ENCODE peak calls at places on chromosomes 11 and 22, in five cellular contexts. C is K562, K is H1, P is IMR-90, D is endodermal cell. H is an unnamed sample. For H3K4me1, the result is how much of the 10 kb centered on the place peaks cover.

GRCh38 chr11:7449196-7449840 is 36.0 kb upstream of the OLFML1 start:
- DNase-seq in C (no peak), K (no peak), P (no peak), D (no peak), H (no peak)

GRCh38 chr22:31160328-31160978 is 471 bp downstream of the RNF185 start:
- DNase-seq in C (peak), K (peak), P (peak), D (no peak), H (peak)

GRCh38 chr11:126153999-126154398 is 57.5 kb downstream of the RPUSD4 start:
- DNase-seq in C (no peak), K (no peak), P (peak), D (no peak), H (no peak)

GRCh38 chr11:62588966-62589637 is 2.2 kb downstream of the TUT1 start:
- DNase-seq in C (no peak), K (no peak), P (no peak), D (no peak), H (peak)

GRCh38 chr11:11157201-11157600 is 195.8 kb downstream of the CSNK2A3 start:
- DNase-seq in C (peak), K (no peak), P (peak), D (peak), H (no peak)

GRCh38 chr11:64358907-64359711 is at the start of gene RPS6KA4:
- DNase-seq in C (peak), K (peak), P (peak), D (peak), H (peak)

GRCh38 chr11:108757630-108758029 is 92.8 kb downstream of the DDX10 start:
- DNase-seq in C (no peak), K (no peak), P (no peak), D (no peak), H (no peak)

GRCh38 chr11:19849107-19849789 is 136.6 kb downstream of the NAV2 start:
- DNase-seq in C (no peak), K (no peak), P (peak), D (no peak), H (no peak)

GRCh38 chr22:17729561-17729960 is 44.7 kb downstream of the BID start:
- DNase-seq in C (no peak), K (no peak), P (no peak), D (no peak), H (no peak)

GRCh38 chr22:20520093-20520511 is 12.7 kb downstream of the MED15 start:
- DNase-seq in C (peak), K (no peak), P (peak), D (no peak), H (peak)

GRCh38 chr11:113577356-113578163 is 102.4 kb upstream of the DRD2 start:
- DNase-seq in C (no peak), K (peak), P (no peak), D (peak), H (peak)

GRCh38 chr11:27237641-27238040 is 125.4 kb downstream of the CCDC34 start:
- DNase-seq in C (no peak), K (no peak), P (no peak), D (no peak), H (no peak)

GRCh38 chr11:70688142-70688541 is 289.8 kb downstream of the CTTN start:
- DNase-seq in C (no peak), K (no peak), P (no peak), D (no peak), H (peak)

GRCh38 chr22:31504282-31504681 is 7.9 kb downstream of the SFI1 start:
- DNase-seq in C (no peak), K (no peak), P (peak), D (no peak), H (no peak)

GRCh38 chr11:106447631-106448191 is 370.2 kb downstream of the AASDHPPT start:
- DNase-seq in C (no peak), K (no peak), P (no peak), D (no peak), H (no peak)

GRCh38 chr11:15663778-15664218 is 549.1 kb downstream of the INSC start:
- DNase-seq in C (no peak), K (peak), P (no peak), D (peak), H (peak)

GRCh38 chr22:29443452-29443851 is 5.1 kb downstream of the RFPL1 start:
- DNase-seq in C (no peak), K (no peak), P (no peak), D (no peak), H (no peak)

GRCh38 chr11:15006139-15006759 is 34.1 kb upstream of the CALCA start:
- DNase-seq in C (peak), K (no peak), P (peak), D (no peak), H (no peak)

DNA sequence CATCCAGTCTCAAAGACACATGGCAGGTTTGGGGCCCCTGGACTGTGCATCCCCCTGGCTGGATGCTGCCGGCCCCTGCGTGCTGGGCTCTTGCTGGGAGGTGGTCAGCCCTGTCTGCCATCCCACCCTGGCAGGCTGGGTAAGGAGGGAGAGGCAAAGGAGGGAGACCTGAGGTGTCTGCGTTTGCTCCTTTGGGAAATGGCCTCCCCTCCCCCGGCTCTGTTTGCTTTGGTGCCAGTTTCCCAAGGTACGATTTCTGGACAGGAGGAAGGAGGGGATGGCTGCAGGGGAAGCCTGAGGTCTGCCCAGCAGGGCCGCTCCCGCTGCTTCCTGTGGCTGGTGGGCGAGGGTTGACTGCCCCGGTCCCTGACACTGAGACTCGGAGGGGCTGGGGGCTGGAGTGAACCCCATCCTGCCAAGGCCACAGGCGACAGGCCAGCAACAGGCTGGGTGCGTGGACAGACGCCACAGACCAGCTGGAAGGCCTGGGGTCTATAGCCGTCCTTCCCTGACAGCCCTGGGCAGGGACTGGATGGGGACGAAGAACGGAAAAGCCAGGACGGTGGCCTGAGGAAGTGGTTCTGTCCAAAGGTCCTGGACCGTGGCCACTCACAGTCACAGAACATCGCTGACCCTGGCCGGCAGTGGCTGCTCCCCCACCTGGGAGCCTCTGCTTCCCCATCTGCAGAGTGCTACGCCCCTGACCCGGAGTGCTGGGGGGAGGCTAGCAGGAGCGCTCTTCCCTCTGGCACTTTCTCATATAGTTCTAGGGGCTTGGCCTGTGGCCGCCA is 38.0 kb downstream of the OSBPL5 start:
- DNase-seq in C (no peak), K (no peak), P (no peak), D (peak), H (peak)
- H3K4me1 ChIP-seq in C (under half), K (under half), P (under half), D (under half), H (under half)

GRCh38 chr11:9004310-9004945 is 627 bp upstream of the NRIP3 start:
- DNase-seq in C (no peak), K (peak), P (no peak), D (peak), H (peak)
- H3K4me3 ChIP-seq in C (peak), K (peak), P (peak), D (peak), H (peak)

GRCh38 chr22:33272866-33273265 is 214.7 kb upstream of the SYN3 start:
- DNase-seq in C (no peak), K (no peak), P (no peak), D (no peak), H (no peak)
- H3K9ac ChIP-seq in C (no peak), K (no peak), P (no peak), D (no peak), H (no peak)

GRCh38 chr22:23132376-23133091 is 9.3 kb downstream of the RSPH14 start:
- DNase-seq in C (peak), K (no peak), P (no peak), D (no peak), H (peak)
- H3K4me1 ChIP-seq in C (under half), K (under half), P (under half), D (under half), H (under half)

DNA sequence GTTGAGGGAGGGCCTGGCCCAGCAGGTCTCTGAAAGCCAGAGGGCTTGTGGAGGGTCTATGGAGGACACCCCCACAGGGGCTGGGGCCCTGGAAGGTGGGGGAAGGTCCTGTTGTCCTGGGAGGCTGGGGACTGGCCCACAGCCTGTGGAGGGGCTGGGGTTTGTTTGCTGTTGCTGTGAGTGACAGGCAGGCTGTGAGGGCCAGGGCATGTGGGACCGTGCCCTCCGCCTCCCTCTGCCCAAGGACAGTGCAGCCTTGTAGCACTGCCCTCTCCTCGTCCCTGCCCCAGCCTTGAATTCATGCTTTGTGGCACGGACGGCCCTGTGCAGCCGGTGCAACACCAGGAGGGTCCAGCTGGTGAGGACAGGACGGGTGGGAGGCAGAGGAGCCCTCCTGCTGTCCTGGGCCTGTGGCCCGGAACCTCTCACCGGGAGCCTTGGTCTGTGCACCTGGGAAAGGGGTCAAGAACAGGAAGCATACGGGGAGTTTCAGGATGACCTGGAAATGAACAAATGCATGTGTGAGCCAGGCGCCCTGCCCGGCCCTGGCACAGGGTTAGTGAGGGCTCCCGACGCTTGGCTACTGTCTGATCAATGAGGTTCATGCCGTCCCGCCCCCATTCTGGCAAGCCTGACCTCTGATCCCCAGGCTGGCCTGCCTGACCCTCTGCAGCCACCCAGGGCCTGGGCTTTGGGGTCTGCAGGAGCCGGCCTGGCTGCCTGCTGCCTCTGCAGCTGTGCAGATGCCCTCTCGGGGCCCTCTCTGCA is 37.4 kb upstream of the PRODH start:
- DNase-seq in C (peak), K (no peak), P (no peak), D (no peak), H (peak)
- H3K4me3 ChIP-seq in C (no peak), K (no peak), P (no peak), D (no peak), H (no peak)

GRCh38 chr11:102476069-102476468 is 23.5 kb upstream of the TMEM123 start:
- DNase-seq in C (no peak), K (no peak), P (peak), D (no peak), H (no peak)

GRCh38 chr11:102473543-102473942 is 21.0 kb upstream of the TMEM123 start:
- DNase-seq in C (no peak), K (no peak), P (no peak), D (no peak), H (no peak)

GRCh38 chr11:102478660-102479245 is 26.2 kb upstream of the TMEM123 start:
- DNase-seq in C (no peak), K (no peak), P (no peak), D (no peak), H (no peak)

GRCh38 chr11:102479733-102480132 is 27.2 kb upstream of the TMEM123 start:
- DNase-seq in C (no peak), K (no peak), P (no peak), D (no peak), H (no peak)

DNA sequence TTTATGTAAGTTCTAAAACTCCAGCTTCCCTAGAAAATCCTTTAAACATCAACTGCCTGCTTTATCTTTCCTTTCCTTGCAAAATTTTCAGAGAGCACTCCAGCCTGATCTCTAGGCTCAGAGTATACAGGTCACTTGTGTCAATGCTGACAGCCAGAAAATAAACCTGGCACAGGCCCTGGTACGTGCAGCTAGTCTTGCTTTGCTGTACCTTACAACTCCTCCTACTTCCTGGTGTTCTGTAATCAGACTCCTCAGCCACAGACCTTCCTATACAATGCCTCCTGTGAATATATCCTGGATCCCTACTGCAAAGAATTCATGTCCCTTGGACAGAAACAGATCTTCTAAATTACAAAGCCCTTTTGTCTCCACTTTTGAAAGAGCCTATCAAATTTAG is 24.2 kb upstream of the TMEM123 start:
- DNase-seq in C (peak), K (no peak), P (peak), D (no peak), H (no peak)
- H3K9ac ChIP-seq in C (peak), K (no peak), P (no peak), D (no peak), H (no peak)

GRCh38 chr11:82976786-82977185 is 75.2 kb downstream of the DDIAS start:
- DNase-seq in C (no peak), K (no peak), P (no peak), D (no peak), H (no peak)

GRCh38 chr11:82975882-82976281 is 74.3 kb downstream of the DDIAS start:
- DNase-seq in C (no peak), K (no peak), P (no peak), D (no peak), H (no peak)

GRCh38 chr11:82969811-82970210 is 68.3 kb downstream of the DDIAS start:
- DNase-seq in C (no peak), K (no peak), P (no peak), D (no peak), H (no peak)

GRCh38 chr11:82972103-82972502 is 70.6 kb downstream of the DDIAS start:
- DNase-seq in C (no peak), K (no peak), P (no peak), D (no peak), H (no peak)

GRCh38 chr11:82974135-82974534 is 72.6 kb downstream of the DDIAS start:
- DNase-seq in C (no peak), K (no peak), P (no peak), D (no peak), H (no peak)
- H3K4me1 ChIP-seq in C (under half), K (under half), P (under half), D (under half), H (under half)

DNA sequence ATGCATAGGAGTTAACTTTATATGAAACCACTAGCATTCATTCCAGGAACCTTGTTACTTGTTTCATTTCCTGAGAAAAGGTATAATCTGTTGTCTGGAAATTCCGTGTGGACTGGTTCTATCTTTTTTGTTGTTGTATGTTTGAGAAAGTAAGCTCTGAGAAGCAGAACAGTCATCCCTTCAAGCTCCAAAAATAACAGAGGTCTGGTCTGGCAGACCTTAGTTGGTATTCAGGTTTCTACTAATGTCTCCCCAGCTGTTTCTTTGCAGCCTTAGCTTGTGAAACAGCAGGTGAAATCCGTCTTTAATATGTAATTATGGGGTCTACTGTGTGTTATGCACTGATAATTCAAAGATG is 2.4 kb downstream of the RNF121 start:
- DNase-seq in C (no peak), K (no peak), P (peak), D (no peak), H (no peak)
- H3K4me3 ChIP-seq in C (no peak), K (no peak), P (no peak), D (no peak), H (no peak)

DNA sequence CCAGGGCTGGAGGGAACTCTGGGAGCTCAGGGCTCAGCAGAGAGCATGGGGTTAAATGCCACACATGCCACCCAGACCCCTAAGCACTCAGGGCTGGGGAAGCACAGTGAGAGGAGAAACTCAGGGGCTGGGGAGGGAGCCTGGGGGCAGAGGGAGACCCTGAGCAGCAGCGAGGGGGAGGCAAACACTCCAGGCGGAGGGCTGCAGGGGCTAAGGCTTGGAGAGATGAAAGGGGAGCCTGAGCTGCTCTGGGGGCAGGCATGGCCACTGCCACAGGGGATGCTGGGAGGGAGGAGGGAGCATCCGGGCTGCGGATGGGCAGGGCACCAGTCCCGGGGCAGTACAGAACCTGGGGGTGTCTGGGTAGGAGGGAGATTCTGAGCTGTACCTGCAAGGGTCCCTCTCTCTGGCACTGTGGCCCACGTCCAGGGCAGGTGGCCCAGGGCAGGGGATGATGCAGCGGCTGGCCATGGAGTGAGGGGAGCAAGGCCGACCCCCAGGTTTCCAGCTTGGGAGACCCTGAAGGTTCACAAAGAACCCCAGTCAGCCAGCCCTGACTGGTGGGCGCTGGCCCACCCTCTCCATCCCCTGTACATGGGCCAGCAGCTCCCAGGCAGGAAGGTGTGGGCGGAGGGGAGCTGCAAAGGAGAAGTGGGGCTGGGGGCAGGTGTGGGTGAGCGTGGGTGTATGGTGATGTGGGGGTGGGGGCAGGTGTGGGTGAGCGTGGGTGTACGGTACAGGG is 2.0 kb upstream of the TNFRSF13C start:
- DNase-seq in C (no peak), K (no peak), P (no peak), D (no peak), H (no peak)
- H3K9ac ChIP-seq in C (peak), K (no peak), P (no peak), D (no peak), H (no peak)

GRCh38 chr22:40183029-40183581 is 5.4 kb downstream of the TNRC6B start:
- DNase-seq in C (no peak), K (no peak), P (peak), D (no peak), H (no peak)

GRCh38 chr22:40180403-40180802 is 2.7 kb downstream of the TNRC6B start:
- DNase-seq in C (no peak), K (no peak), P (no peak), D (no peak), H (no peak)

GRCh38 chr22:40179535-40179934 is 1.8 kb downstream of the TNRC6B start:
- DNase-seq in C (no peak), K (no peak), P (no peak), D (no peak), H (no peak)

GRCh38 chr22:40182231-40182835 is 4.6 kb downstream of the TNRC6B start:
- DNase-seq in C (no peak), K (no peak), P (no peak), D (no peak), H (no peak)

DNA sequence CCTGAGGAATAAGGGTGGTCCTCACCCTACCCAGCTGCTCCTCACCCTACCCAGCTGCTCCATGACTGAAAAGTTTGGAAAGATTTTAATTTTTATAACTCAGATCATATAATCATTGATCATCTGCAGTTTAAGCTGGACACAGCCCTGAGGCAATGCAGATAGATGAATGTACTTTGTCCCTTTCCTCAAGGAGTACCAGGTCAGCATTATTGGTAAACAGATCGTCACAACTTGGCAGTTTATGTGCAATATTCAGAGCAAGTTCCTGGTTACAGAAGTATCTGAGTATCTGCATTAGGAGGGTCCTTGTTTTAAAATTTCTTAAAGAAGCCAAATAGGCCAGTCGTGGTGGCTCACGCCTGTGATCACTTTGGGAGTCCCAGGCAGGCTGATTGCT is 3.6 kb downstream of the TNRC6B start:
- DNase-seq in C (no peak), K (no peak), P (no peak), D (no peak), H (no peak)
- H3K4me1 ChIP-seq in C (under half), K (under half), P (under half), D (under half), H (under half)